ENCODE peak calls at places on chromosomes 11 and 22, in nine cellular contexts. One of them, this sample, is unnamed.
A peak's percentile ranks its signal among the peaks of the same experiment; 100 is the strongest.

GRCh38 chr11:111344032-111344431 is 35.0 kb downstream of the POU2AF1 start:
- DNase-seq in OCI-M1: no peak
- DNase-seq in activated T-cell treated with anti-CD3 and anti-CD28 coated beads for 1 hour: no peak
- DNase-seq in NCI-H1092: no peak
- DNase-seq in MV-4-11: no peak
- DNase-seq in HEK293T: no peak
- DNase-seq in GM13977: no peak
- DNase-seq in AG04450: no peak
- DNase-seq in activated naive CD8-positive, alpha-beta T cell treated with anti-CD3 and anti-CD28 coated beads, Interleukin-2, amount 50 U/mL, for 24 hours: no peak
- DNase-seq in this sample: no peak

GRCh38 chr22:22710719-22711531 is 66.5 kb downstream of the GGTLC2 start:
- DNase-seq in OCI-M1: peak; percentile 71
- DNase-seq in activated T-cell treated with anti-CD3 and anti-CD28 coated beads for 1 hour: peak; percentile 82
- DNase-seq in NCI-H1092: peak; percentile 10
- DNase-seq in MV-4-11: no peak
- DNase-seq in HEK293T: peak; percentile 76
- DNase-seq in GM13977: peak; percentile 45
- DNase-seq in AG04450: no peak
- DNase-seq in activated naive CD8-positive, alpha-beta T cell treated with anti-CD3 and anti-CD28 coated beads, Interleukin-2, amount 50 U/mL, for 24 hours: peak; percentile 80
- DNase-seq in this sample: peak; percentile 35

GRCh38 chr22:36330655-36331305 is 57.0 kb downstream of the MYH9 start:
- DNase-seq in OCI-M1: no peak
- DNase-seq in activated T-cell treated with anti-CD3 and anti-CD28 coated beads for 1 hour: no peak
- DNase-seq in NCI-H1092: no peak
- DNase-seq in MV-4-11: peak; percentile 39
- DNase-seq in HEK293T: no peak
- DNase-seq in GM13977: no peak
- DNase-seq in AG04450: no peak
- DNase-seq in activated naive CD8-positive, alpha-beta T cell treated with anti-CD3 and anti-CD28 coated beads, Interleukin-2, amount 50 U/mL, for 24 hours: no peak
- DNase-seq in this sample: no peak

GRCh38 chr22:29733362-29734322 is 13.8 kb downstream of the CABP7 start:
- DNase-seq in OCI-M1: peak; percentile 92
- DNase-seq in activated T-cell treated with anti-CD3 and anti-CD28 coated beads for 1 hour: no peak
- DNase-seq in NCI-H1092: peak; percentile 70
- DNase-seq in MV-4-11: peak; percentile 83
- DNase-seq in HEK293T: peak; percentile 61
- DNase-seq in GM13977: peak; percentile 70
- DNase-seq in AG04450: no peak
- DNase-seq in activated naive CD8-positive, alpha-beta T cell treated with anti-CD3 and anti-CD28 coated beads, Interleukin-2, amount 50 U/mL, for 24 hours: no peak
- DNase-seq in this sample: no peak

GRCh38 chr11:66981976-66982578 is 7.0 kb downstream of the C11orf86 start:
- DNase-seq in OCI-M1: peak; percentile 91
- DNase-seq in activated T-cell treated with anti-CD3 and anti-CD28 coated beads for 1 hour: no peak
- DNase-seq in NCI-H1092: peak; percentile 83
- DNase-seq in MV-4-11: peak; percentile 94
- DNase-seq in HEK293T: no peak
- DNase-seq in GM13977: no peak
- DNase-seq in AG04450: peak; percentile 65
- DNase-seq in activated naive CD8-positive, alpha-beta T cell treated with anti-CD3 and anti-CD28 coated beads, Interleukin-2, amount 50 U/mL, for 24 hours: peak; percentile 55
- DNase-seq in this sample: peak; percentile 57

GRCh38 chr11:65524747-65525658 is at the start of gene SCYL1:
- DNase-seq in OCI-M1: peak; percentile 75
- DNase-seq in activated T-cell treated with anti-CD3 and anti-CD28 coated beads for 1 hour: peak; percentile 79
- DNase-seq in NCI-H1092: peak; percentile 53
- DNase-seq in MV-4-11: no peak
- DNase-seq in HEK293T: peak; percentile 95
- DNase-seq in GM13977: peak; percentile 97
- DNase-seq in AG04450: no peak
- DNase-seq in activated naive CD8-positive, alpha-beta T cell treated with anti-CD3 and anti-CD28 coated beads, Interleukin-2, amount 50 U/mL, for 24 hours: peak; percentile 84
- DNase-seq in this sample: peak; percentile 87

GRCh38 chr11:69497221-69497787 is 15.8 kb downstream of the LINC01488 start:
- DNase-seq in OCI-M1: no peak
- DNase-seq in activated T-cell treated with anti-CD3 and anti-CD28 coated beads for 1 hour: no peak
- DNase-seq in NCI-H1092: no peak
- DNase-seq in MV-4-11: no peak
- DNase-seq in HEK293T: no peak
- DNase-seq in GM13977: no peak
- DNase-seq in AG04450: peak; percentile 90
- DNase-seq in activated naive CD8-positive, alpha-beta T cell treated with anti-CD3 and anti-CD28 coated beads, Interleukin-2, amount 50 U/mL, for 24 hours: no peak
- DNase-seq in this sample: peak; percentile 76

GRCh38 chr11:69249641-69250502 is 44.1 kb upstream of the MYEOV start:
- DNase-seq in OCI-M1: no peak
- DNase-seq in activated T-cell treated with anti-CD3 and anti-CD28 coated beads for 1 hour: no peak
- DNase-seq in NCI-H1092: no peak
- DNase-seq in MV-4-11: no peak
- DNase-seq in HEK293T: no peak
- DNase-seq in GM13977: no peak
- DNase-seq in AG04450: peak; percentile 37
- DNase-seq in activated naive CD8-positive, alpha-beta T cell treated with anti-CD3 and anti-CD28 coated beads, Interleukin-2, amount 50 U/mL, for 24 hours: no peak
- DNase-seq in this sample: no peak

GRCh38 chr11:127003260-127003981 is 2.9 kb upstream of the KIRREL3 start:
- DNase-seq in OCI-M1: no peak
- DNase-seq in activated T-cell treated with anti-CD3 and anti-CD28 coated beads for 1 hour: no peak
- DNase-seq in NCI-H1092: peak; percentile 95
- DNase-seq in MV-4-11: no peak
- DNase-seq in HEK293T: peak; percentile 56
- DNase-seq in GM13977: peak; percentile 49
- DNase-seq in AG04450: no peak
- DNase-seq in activated naive CD8-positive, alpha-beta T cell treated with anti-CD3 and anti-CD28 coated beads, Interleukin-2, amount 50 U/mL, for 24 hours: peak; percentile 4
- DNase-seq in this sample: no peak

GRCh38 chr11:116101737-116102275 is 597.6 kb upstream of the CADM1 start:
- DNase-seq in OCI-M1: no peak
- DNase-seq in activated T-cell treated with anti-CD3 and anti-CD28 coated beads for 1 hour: no peak
- DNase-seq in NCI-H1092: no peak
- DNase-seq in MV-4-11: no peak
- DNase-seq in HEK293T: no peak
- DNase-seq in GM13977: no peak
- DNase-seq in AG04450: no peak
- DNase-seq in activated naive CD8-positive, alpha-beta T cell treated with anti-CD3 and anti-CD28 coated beads, Interleukin-2, amount 50 U/mL, for 24 hours: no peak
- DNase-seq in this sample: no peak

GRCh38 chr11:70862093-70862492 is 390.3 kb downstream of the SHANK2 start:
- DNase-seq in OCI-M1: no peak
- DNase-seq in activated T-cell treated with anti-CD3 and anti-CD28 coated beads for 1 hour: no peak
- DNase-seq in NCI-H1092: no peak
- DNase-seq in MV-4-11: no peak
- DNase-seq in HEK293T: no peak
- DNase-seq in GM13977: no peak
- DNase-seq in AG04450: no peak
- DNase-seq in activated naive CD8-positive, alpha-beta T cell treated with anti-CD3 and anti-CD28 coated beads, Interleukin-2, amount 50 U/mL, for 24 hours: no peak
- DNase-seq in this sample: no peak

GRCh38 chr11:66467034-66467659 is 442 bp downstream of the PELI3 start:
- DNase-seq in OCI-M1: peak; percentile 43
- DNase-seq in activated T-cell treated with anti-CD3 and anti-CD28 coated beads for 1 hour: peak; percentile 30
- DNase-seq in NCI-H1092: no peak
- DNase-seq in MV-4-11: no peak
- DNase-seq in HEK293T: peak; percentile 62
- DNase-seq in GM13977: peak; percentile 70
- DNase-seq in AG04450: no peak
- DNase-seq in activated naive CD8-positive, alpha-beta T cell treated with anti-CD3 and anti-CD28 coated beads, Interleukin-2, amount 50 U/mL, for 24 hours: peak; percentile 48
- DNase-seq in this sample: peak; percentile 87

GRCh38 chr11:48018561-48019229 is 38.3 kb downstream of the PTPRJ start:
- DNase-seq in OCI-M1: no peak
- DNase-seq in activated T-cell treated with anti-CD3 and anti-CD28 coated beads for 1 hour: no peak
- DNase-seq in NCI-H1092: no peak
- DNase-seq in MV-4-11: no peak
- DNase-seq in HEK293T: no peak
- DNase-seq in GM13977: no peak
- DNase-seq in AG04450: no peak
- DNase-seq in activated naive CD8-positive, alpha-beta T cell treated with anti-CD3 and anti-CD28 coated beads, Interleukin-2, amount 50 U/mL, for 24 hours: no peak
- DNase-seq in this sample: no peak

GRCh38 chr11:9784602-9785315 is 120.9 kb downstream of the SWAP70 start:
- DNase-seq in OCI-M1: peak; percentile 67
- DNase-seq in activated T-cell treated with anti-CD3 and anti-CD28 coated beads for 1 hour: no peak
- DNase-seq in NCI-H1092: no peak
- DNase-seq in MV-4-11: no peak
- DNase-seq in HEK293T: no peak
- DNase-seq in GM13977: no peak
- DNase-seq in AG04450: no peak
- DNase-seq in activated naive CD8-positive, alpha-beta T cell treated with anti-CD3 and anti-CD28 coated beads, Interleukin-2, amount 50 U/mL, for 24 hours: no peak
- DNase-seq in this sample: no peak

GRCh38 chr11:126799974-126800373 is 200.6 kb downstream of the KIRREL3 start:
- DNase-seq in OCI-M1: no peak
- DNase-seq in activated T-cell treated with anti-CD3 and anti-CD28 coated beads for 1 hour: no peak
- DNase-seq in NCI-H1092: no peak
- DNase-seq in MV-4-11: no peak
- DNase-seq in HEK293T: no peak
- DNase-seq in GM13977: no peak
- DNase-seq in AG04450: no peak
- DNase-seq in activated naive CD8-positive, alpha-beta T cell treated with anti-CD3 and anti-CD28 coated beads, Interleukin-2, amount 50 U/mL, for 24 hours: no peak
- DNase-seq in this sample: no peak

GRCh38 chr22:22697377-22698120 is 53.1 kb downstream of the GGTLC2 start:
- DNase-seq in OCI-M1: no peak
- DNase-seq in activated T-cell treated with anti-CD3 and anti-CD28 coated beads for 1 hour: no peak
- DNase-seq in NCI-H1092: no peak
- DNase-seq in MV-4-11: no peak
- DNase-seq in HEK293T: no peak
- DNase-seq in GM13977: no peak
- DNase-seq in AG04450: no peak
- DNase-seq in activated naive CD8-positive, alpha-beta T cell treated with anti-CD3 and anti-CD28 coated beads, Interleukin-2, amount 50 U/mL, for 24 hours: no peak
- DNase-seq in this sample: no peak

GRCh38 chr11:64164392-64165312 is 1.3 kb downstream of the MACROD1 start:
- DNase-seq in OCI-M1: peak; percentile 31
- DNase-seq in activated T-cell treated with anti-CD3 and anti-CD28 coated beads for 1 hour: no peak
- DNase-seq in NCI-H1092: no peak
- DNase-seq in MV-4-11: no peak
- DNase-seq in HEK293T: no peak
- DNase-seq in GM13977: no peak
- DNase-seq in AG04450: no peak
- DNase-seq in activated naive CD8-positive, alpha-beta T cell treated with anti-CD3 and anti-CD28 coated beads, Interleukin-2, amount 50 U/mL, for 24 hours: no peak
- DNase-seq in this sample: no peak

This sample was measured in 8988T.